ENCODE peak calls at places on chromosomes 1 and 21, in seven cellular contexts. U is body of pancreas, Z is upper lobe of right lung, N is IMR-90, B is cardiac fibroblast, X is GM23338, P is HFF-Myc. Q is an unnamed sample.

GRCh38 chr21:36147891-36148290 is 8.7 kb upstream of the DOP1B start:
- DNase-seq in N (no peak), B (no peak), Z (no peak), P (no peak), U (no peak), X (no peak), Q (no peak)

GRCh38 chr1:160781129-160781808 is 14.7 kb upstream of the LY9 start:
- DNase-seq in Z (no peak), N (no peak), B (no peak), U (peak), X (no peak), P (no peak), Q (no peak)

GRCh38 chr1:17177654-17178053 is 27.3 kb upstream of the PADI1 start:
- DNase-seq in U (no peak), P (no peak), B (no peak), N (no peak), X (no peak), Z (no peak), Q (no peak)

GRCh38 chr1:75426688-75427087 is 184.2 kb downstream of the SLC44A5 start:
- DNase-seq in P (no peak), N (no peak), B (no peak), X (no peak), U (no peak), Z (no peak), Q (no peak)

GRCh38 chr1:167454929-167455785 is 63.2 kb downstream of the CD247 start:
- DNase-seq in X (peak), B (peak), Z (peak), U (peak), N (no peak), P (no peak), Q (peak)

GRCh38 chr1:3926956-3927355 is 26.9 kb upstream of the C1orf174 start:
- DNase-seq in N (no peak), U (no peak), Z (no peak), X (no peak), P (no peak), B (no peak), Q (no peak)

GRCh38 chr1:39272027-39272790 is 67.7 kb downstream of the MACF1 start:
- DNase-seq in N (peak), U (peak), B (peak), X (no peak), Z (no peak), P (no peak), Q (peak)

GRCh38 chr21:38479641-38480515 is 18.4 kb downstream of the ERG start:
- DNase-seq in X (no peak), Z (no peak), P (no peak), B (no peak), U (no peak), N (no peak), Q (no peak)

GRCh38 chr1:200409203-200409760 is 554 bp downstream of the ZNF281 start:
- DNase-seq in X (peak), U (peak), Z (peak), B (peak), P (no peak), N (peak), Q (peak)

GRCh38 chr1:228691926-228692325 is 43.4 kb upstream of the RHOU start:
- DNase-seq in N (peak), U (peak), P (peak), B (peak), Z (no peak), X (peak), Q (peak)

GRCh38 chr1:61120998-61121397 is 38.6 kb downstream of the NFIA start:
- DNase-seq in U (peak), N (no peak), B (peak), P (no peak), Z (no peak), X (no peak), Q (peak)

GRCh38 chr21:36980280-36981048 is 14.0 kb upstream of the HLCS start:
- DNase-seq in X (peak), P (no peak), U (peak), N (no peak), B (peak), Z (peak), Q (no peak)

GRCh38 chr21:44324854-44325107 is 14.4 kb downstream of the CFAP410 start:
- DNase-seq in B (no peak), P (no peak), X (no peak), N (no peak), U (no peak), Z (no peak), Q (no peak)

GRCh38 chr1:109466440-109467300 is at the start of gene SYPL2:
- DNase-seq in P (no peak), X (peak), N (peak), B (peak), U (peak), Z (peak), Q (no peak)

GRCh38 chr1:14468751-14469150 is 129.7 kb upstream of the KAZN start:
- DNase-seq in Z (no peak), U (no peak), N (no peak), B (no peak), X (no peak), P (no peak), Q (no peak)

GRCh38 chr1:50275564-50275963 is 147.7 kb downstream of the DMRTA2 start:
- DNase-seq in P (no peak), N (no peak), B (no peak), Z (no peak), U (no peak), X (peak), Q (no peak)

GRCh38 chr1:197599789-197600188 is 175.5 kb downstream of the DENND1B start:
- DNase-seq in Z (no peak), N (no peak), X (no peak), U (no peak), B (no peak), P (no peak), Q (no peak)

GRCh38 chr1:56385314-56385713 is 194.0 kb downstream of the PLPP3 start:
- DNase-seq in X (no peak), P (no peak), N (no peak), U (no peak), B (no peak), Z (no peak), Q (no peak)

GRCh38 chr1:8706995-8707396 is 110.4 kb downstream of the RERE start:
- DNase-seq in U (no peak), X (peak), P (no peak), B (peak), Z (no peak), N (peak), Q (peak)

GRCh38 chr1:215793210-215793609 is 226.1 kb downstream of the KCTD3 start:
- DNase-seq in U (no peak), B (peak), Z (no peak), P (peak), N (peak), X (peak), Q (peak)

GRCh38 chr1:109104364-109105151 is 9.4 kb upstream of the ELAPOR1 start:
- DNase-seq in B (peak), U (no peak), Z (no peak), X (no peak), N (peak), P (no peak), Q (no peak)

GRCh38 chr1:99503276-99503747 is 142.6 kb upstream of the PALMD start:
- DNase-seq in P (no peak), Z (no peak), B (peak), U (no peak), X (no peak), N (peak), Q (peak)

GRCh38 chr1:14924455-14925325 is 228.9 kb upstream of the TMEM51 start:
- DNase-seq in P (no peak), N (peak), B (peak), Z (peak), X (peak), U (peak), Q (peak)

GRCh38 chr1:59063501-59063900 is 233.4 kb upstream of the FGGY start:
- DNase-seq in Z (no peak), N (no peak), B (no peak), U (no peak), X (peak), P (no peak), Q (no peak)

GRCh38 chr1:22539510-22540118 is 23.7 kb upstream of the EPHA8 start:
- DNase-seq in X (no peak), U (no peak), Z (no peak), P (no peak), B (no peak), N (no peak), Q (no peak)
- H3K4me3 ChIP-seq in X (no peak), U (no peak), Z (no peak), P (no peak), B (no peak), N (no peak), Q (no peak)

DNA sequence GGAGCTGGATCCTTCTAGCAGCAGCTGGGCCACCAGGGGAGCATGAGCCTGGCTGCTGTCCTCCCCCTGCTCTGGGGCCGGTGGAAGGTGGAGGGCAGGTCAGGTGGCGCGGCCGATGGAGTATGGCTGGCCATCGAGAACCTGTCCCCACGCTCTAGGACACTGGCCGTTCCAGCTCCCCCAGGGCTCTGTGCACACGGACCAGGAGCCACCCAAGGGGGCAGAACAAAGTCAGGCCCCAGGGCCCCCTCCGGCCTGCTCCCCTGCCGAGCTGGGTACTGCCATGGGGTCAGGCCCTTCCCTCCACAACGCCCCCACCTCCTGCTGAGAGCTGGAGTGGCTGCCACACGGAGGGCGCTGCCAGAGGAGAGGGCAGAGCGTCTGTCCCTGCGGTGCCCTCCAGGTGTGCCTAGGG is 4.5 kb upstream of the PLCH2 start:
- DNase-seq in Z (no peak), X (no peak), B (no peak), P (no peak), N (no peak), U (peak), Q (no peak)
- H3K4me3 ChIP-seq in Z (no peak), X (no peak), B (no peak), P (no peak), N (no peak), U (no peak), Q (no peak)

DNA sequence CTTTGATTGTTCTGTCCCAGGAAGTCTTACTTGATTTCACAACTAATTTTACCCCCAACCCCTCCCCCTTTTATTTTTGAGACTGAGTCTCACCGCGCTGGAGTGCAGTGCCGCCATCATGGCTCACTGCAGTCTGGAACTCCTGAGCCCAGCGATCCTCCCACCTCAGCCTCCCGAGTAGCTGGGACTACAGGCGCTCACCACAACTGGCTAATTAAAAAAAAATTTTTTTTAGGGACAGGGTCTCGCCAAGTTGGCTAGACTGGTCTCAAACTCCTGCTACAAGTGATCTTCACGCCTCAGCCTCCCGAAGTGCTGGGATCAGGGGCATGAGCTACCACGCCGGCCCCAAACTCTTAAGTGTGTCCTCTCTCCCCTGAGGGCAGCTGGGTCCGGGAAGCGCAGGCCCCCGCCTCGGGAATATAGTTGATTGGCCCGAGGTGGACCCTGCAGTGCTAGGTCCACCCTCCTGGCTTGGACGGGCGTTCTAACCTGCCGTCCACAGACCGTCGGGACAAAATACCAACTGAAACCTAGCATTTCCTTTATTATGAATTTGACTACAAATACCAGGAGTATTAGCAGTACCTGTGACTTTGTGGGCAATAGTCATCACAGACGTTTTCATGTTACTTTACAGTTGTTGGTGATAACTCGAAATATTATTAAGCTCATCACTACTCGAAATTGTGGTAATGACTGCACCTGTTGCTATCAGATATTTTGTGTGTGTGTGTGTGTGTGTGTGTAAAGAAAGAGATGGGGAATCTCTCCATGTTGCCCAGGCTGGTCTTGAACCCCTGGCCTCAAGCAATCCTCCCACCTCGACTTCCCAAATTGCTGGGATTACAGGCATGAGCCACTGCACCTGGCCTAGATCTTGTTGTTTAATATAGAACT is 642 bp upstream of the PARP1 start:
- DNase-seq in P (no peak), Z (peak), N (no peak), U (no peak), B (no peak), X (no peak), Q (no peak)
- H3K4me3 ChIP-seq in P (peak), Z (peak), N (peak), U (no peak), B (peak), X (peak), Q (peak)

DNA sequence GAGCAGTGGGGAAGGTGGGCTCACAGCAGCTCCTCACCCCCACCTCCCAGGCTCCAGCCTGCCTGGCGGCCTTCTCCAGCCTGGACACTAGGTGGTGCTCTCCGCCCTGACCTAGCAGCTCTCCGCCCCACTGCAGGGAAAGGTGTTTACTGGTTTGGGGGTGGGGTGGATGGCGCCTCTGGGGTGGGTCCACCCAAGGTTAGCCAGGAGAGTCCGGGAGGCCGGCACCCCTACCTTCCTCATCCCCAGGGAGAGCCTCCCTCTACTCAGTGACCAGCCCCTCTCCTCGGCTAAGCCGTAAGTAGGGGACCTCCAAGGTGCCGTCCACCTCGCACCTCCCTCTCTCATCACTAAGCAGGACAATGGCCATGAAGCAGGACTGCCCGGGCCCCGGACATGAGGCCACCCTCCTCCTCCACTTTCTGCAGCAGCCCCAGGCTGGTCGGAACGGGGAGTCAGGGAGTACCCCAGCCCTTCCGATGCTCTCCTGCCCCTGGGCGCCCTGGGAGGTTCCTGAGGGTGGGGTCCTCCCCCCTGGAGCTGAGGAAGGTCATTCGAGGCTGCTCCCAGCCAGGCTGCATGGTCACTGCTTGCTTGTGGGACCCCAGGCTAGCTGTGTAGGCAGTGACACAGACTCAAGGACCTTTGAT is 101.4 kb upstream of the VAMP3 start:
- DNase-seq in N (peak), X (peak), Z (peak), P (no peak), U (peak), B (peak), Q (peak)
- H3K4me3 ChIP-seq in N (no peak), X (peak), Z (no peak), P (no peak), U (no peak), B (no peak), Q (no peak)

Q was measured in fibroblast of pulmonary artery.